ENCODE peak calls at places on chromosomes 5 and 9, in six cellular contexts. T, G, P, V, K and O are unnamed samples. For H3K4me1, the result is how much of the 10 kb centered on the place peaks cover.

GRCh38 chr9:93677061-93677571 is 100.7 kb downstream of the PHF2 start:
- DNase-seq in P (no peak), K (no peak), G (no peak), T (peak), V (no peak), O (peak)

GRCh38 chr9:131420913-131421312 is 27.0 kb downstream of the PRRC2B start:
- DNase-seq in P (no peak), T (no peak), K (peak), G (no peak), V (no peak), O (no peak)

GRCh38 chr5:116002116-116002906 is 30.0 kb upstream of the ARL14EPL start:
- DNase-seq in T (no peak), K (peak), P (no peak), V (no peak), G (no peak), O (no peak)

GRCh38 chr5:55418994-55419991 is 111.5 kb downstream of the MTREX start:
- DNase-seq in T (no peak), K (peak), V (no peak), G (no peak), P (no peak), O (no peak)

GRCh38 chr9:108186996-108187395 is 668.8 kb downstream of the ACTL7B start:
- DNase-seq in P (peak), T (no peak), K (peak), V (no peak), G (no peak), O (no peak)

GRCh38 chr9:18296702-18297531 is 177.0 kb upstream of the ADAMTSL1 start:
- DNase-seq in T (no peak), K (peak), G (no peak), V (no peak), P (no peak), O (no peak)

GRCh38 chr9:4131946-4132345 is 167.9 kb downstream of the GLIS3 start:
- DNase-seq in P (no peak), V (no peak), K (peak), T (no peak), G (no peak), O (no peak)

GRCh38 chr5:34474573-34475021 is 181.5 kb upstream of the RAI14 start:
- DNase-seq in P (no peak), K (peak), V (peak), G (peak), T (no peak), O (peak)

GRCh38 chr5:134738963-134739661 is 764 bp downstream of the CAMLG start:
- DNase-seq in P (no peak), T (no peak), V (peak), G (peak), K (peak), O (peak)

GRCh38 chr9:130672466-130672865 is 8.1 kb downstream of the PRDM12 start:
- DNase-seq in V (no peak), G (no peak), K (no peak), P (no peak), T (no peak), O (no peak)

GRCh38 chr5:1856596-1857255 is 26.0 kb downstream of the IRX4 start:
- DNase-seq in G (no peak), T (peak), P (no peak), K (no peak), V (no peak), O (no peak)

GRCh38 chr9:69470186-69470977 is 145.4 kb downstream of the ENTREP1 start:
- DNase-seq in G (no peak), P (no peak), V (no peak), K (no peak), T (no peak), O (no peak)

GRCh38 chr9:34570422-34571179 is 18.9 kb downstream of the CNTFR start:
- DNase-seq in G (no peak), T (peak), P (no peak), V (no peak), K (no peak), O (no peak)

GRCh38 chr9:129458155-129458661 is 162.7 kb downstream of the C9orf50 start:
- DNase-seq in P (no peak), K (no peak), G (peak), T (peak), V (no peak), O (no peak)

GRCh38 chr5:126810983-126811382 is 34.0 kb downstream of the LMNB1 start:
- DNase-seq in G (peak), T (no peak), V (no peak), P (no peak), K (no peak), O (no peak)

GRCh38 chr9:131236161-131236560 is 40.1 kb downstream of the FAM78A start:
- DNase-seq in V (no peak), K (no peak), T (no peak), G (no peak), P (no peak), O (no peak)

GRCh38 chr5:1479581-1480188 is 34.4 kb upstream of the SLC6A3 start:
- DNase-seq in G (peak), K (peak), T (peak), V (peak), P (no peak), O (no peak)

GRCh38 chr9:32331240-32331639 is 53.2 kb upstream of the ACO1 start:
- DNase-seq in V (no peak), G (no peak), P (no peak), T (no peak), K (no peak), O (no peak)

GRCh38 chr5:39992617-39993203 is 567.9 kb upstream of the DAB2 start:
- DNase-seq in P (no peak), G (no peak), V (no peak), T (no peak), K (peak), O (no peak)

GRCh38 chr9:88494983-88495721 is 39.8 kb upstream of the NXNL2 start:
- DNase-seq in G (no peak), T (no peak), K (no peak), P (no peak), V (no peak), O (no peak)

GRCh38 chr5:159199780-159200179 is 9.6 kb downstream of the RNF145 start:
- DNase-seq in V (no peak), G (no peak), T (no peak), P (no peak), K (no peak), O (no peak)

GRCh38 chr5:126965487-126965886 is 64.9 kb downstream of the MARCHF3 start:
- DNase-seq in K (peak), V (no peak), T (no peak), G (no peak), P (no peak), O (no peak)

GRCh38 chr5:130720355-130720754 is 444.7 kb downstream of the HINT1 start:
- DNase-seq in G (no peak), T (no peak), P (no peak), K (peak), V (peak), O (no peak)

GRCh38 chr9:114154597-114155102 is 687 bp upstream of the COL27A1 start:
- DNase-seq in T (no peak), P (no peak), V (no peak), G (no peak), K (no peak), O (no peak)

GRCh38 chr5:55907927-55908326 is 56.8 kb downstream of the IL31RA start:
- DNase-seq in K (no peak), T (no peak), P (no peak), V (no peak), G (no peak), O (no peak)

GRCh38 chr5:161230222-161230621 is 316.3 kb downstream of the GABRB2 start:
- DNase-seq in P (no peak), T (no peak), V (no peak), G (no peak), K (no peak), O (peak)

GRCh38 chr5:143400541-143401252 is 2.8 kb downstream of the NR3C1 start:
- DNase-seq in T (no peak), G (no peak), P (no peak), K (peak), V (no peak), O (no peak)

GRCh38 chr9:114096041-114096511 is 3.0 kb downstream of the KIF12 start:
- DNase-seq in T (no peak), P (no peak), V (peak), G (no peak), K (no peak), O (no peak)

GRCh38 chr9:115013998-115014397 is 83.6 kb upstream of the TNFSF8 start:
- DNase-seq in T (peak), P (peak), K (peak), G (peak), V (peak), O (peak)

GRCh38 chr5:149381986-149382338 is 2.9 kb upstream of the IL17B start:
- DNase-seq in K (peak), V (peak), G (peak), T (peak), P (peak), O (peak)

GRCh38 chr9:81363916-81364480 is 325.3 kb downstream of the TLE1 start:
- DNase-seq in P (no peak), T (no peak), V (no peak), K (no peak), G (no peak), O (no peak)

GRCh38 chr9:133368249-133368881 is 7.5 kb downstream of the SURF4 start:
- DNase-seq in K (no peak), T (peak), G (peak), P (no peak), V (no peak), O (no peak)

GRCh38 chr9:133367221-133367620 is 8.6 kb downstream of the SURF4 start:
- DNase-seq in V (no peak), K (no peak), T (peak), P (no peak), G (no peak), O (peak)

GRCh38 chr9:133367778-133368177 is 8.1 kb downstream of the SURF4 start:
- DNase-seq in V (no peak), G (no peak), P (no peak), T (peak), K (no peak), O (no peak)

GRCh38 chr9:133369419-133369818 is 6.4 kb downstream of the SURF4 start:
- DNase-seq in P (no peak), V (no peak), T (no peak), G (no peak), K (no peak), O (no peak)

GRCh38 chr9:133366435-133366834 is 9.4 kb downstream of the SURF4 start:
- DNase-seq in V (no peak), K (no peak), P (no peak), T (peak), G (no peak), O (peak)
- H3K4me1 ChIP-seq in V (under half), K (under half), P (under half), T (under half), G (under half), O (under half)

DNA sequence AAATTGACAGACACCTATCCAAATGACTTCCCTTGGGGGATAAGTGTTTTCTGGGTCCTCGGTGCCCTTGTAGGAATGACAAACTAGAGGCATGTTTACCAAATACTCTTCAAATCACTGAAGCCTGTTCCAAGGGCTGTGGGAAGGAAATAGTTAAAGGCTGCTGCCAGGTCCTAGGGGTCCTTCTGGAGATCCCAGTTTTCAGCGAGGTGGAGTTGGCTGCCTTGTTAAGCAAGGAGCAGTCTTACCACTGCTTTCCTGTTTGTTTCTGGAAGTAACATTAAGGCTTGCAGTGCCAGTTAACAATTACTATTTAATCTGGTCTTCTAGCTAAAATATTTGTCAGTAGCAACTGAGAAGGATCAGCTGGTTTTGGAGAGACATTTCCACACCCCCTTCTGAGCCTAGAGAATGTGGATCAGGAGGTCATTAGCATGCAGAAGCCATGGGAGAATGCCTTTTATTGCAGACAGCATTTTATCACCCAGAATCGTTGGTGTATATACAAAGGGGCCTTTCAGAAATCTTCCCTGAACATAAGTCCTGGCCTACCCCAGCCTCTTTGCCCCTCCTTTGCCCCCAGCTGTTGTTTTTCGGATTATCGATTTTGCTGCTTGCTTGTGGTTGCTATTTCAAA is 238.8 kb downstream of the DMAC1 start:
- DNase-seq in V (no peak), P (no peak), G (no peak), T (no peak), K (peak), O (no peak)
- H3K27ac ChIP-seq in V (no peak), P (no peak), G (no peak), T (no peak), K (no peak), O (peak)

GRCh38 chr5:172153695-172154094 is 34.3 kb downstream of the STK10 start:
- DNase-seq in V (no peak), K (no peak), T (no peak), G (no peak), P (no peak), O (no peak)

GRCh38 chr5:172151661-172152210 is 36.3 kb downstream of the STK10 start:
- DNase-seq in V (no peak), P (no peak), K (no peak), T (no peak), G (no peak), O (no peak)

GRCh38 chr5:172160506-172160905 is 27.5 kb downstream of the STK10 start:
- DNase-seq in T (no peak), K (no peak), P (no peak), G (no peak), V (no peak), O (no peak)

GRCh38 chr5:172159016-172159415 is 29.0 kb downstream of the STK10 start:
- DNase-seq in K (no peak), P (no peak), T (no peak), V (no peak), G (no peak), O (no peak)

GRCh38 chr5:172156541-172156994 is 31.5 kb downstream of the STK10 start:
- DNase-seq in P (no peak), T (no peak), V (no peak), K (no peak), G (no peak), O (no peak)
- H3K4me1 ChIP-seq in P (under half), T (under half), V (under half), K (under half), G (under half), O (under half)

GRCh38 chr5:123871373-123871772 is 359.4 kb downstream of the CSNK1G3 start:
- DNase-seq in T (no peak), G (no peak), K (no peak), V (no peak), P (no peak), O (no peak)

GRCh38 chr5:123876265-123876790 is 364.4 kb downstream of the CSNK1G3 start:
- DNase-seq in G (no peak), V (no peak), K (no peak), T (no peak), P (no peak), O (no peak)

GRCh38 chr5:123879071-123879470 is 367.1 kb downstream of the CSNK1G3 start:
- DNase-seq in P (no peak), K (no peak), T (no peak), G (no peak), V (no peak), O (no peak)

GRCh38 chr5:123874600-123875201 is 362.7 kb downstream of the CSNK1G3 start:
- DNase-seq in K (peak), T (no peak), P (no peak), G (no peak), V (no peak), O (no peak)

GRCh38 chr5:123875444-123876264 is 363.7 kb downstream of the CSNK1G3 start:
- DNase-seq in G (no peak), P (no peak), T (no peak), V (no peak), K (no peak), O (peak)
- H3K27ac ChIP-seq in G (no peak), P (no peak), T (no peak), V (no peak), K (no peak), O (no peak)

DNA sequence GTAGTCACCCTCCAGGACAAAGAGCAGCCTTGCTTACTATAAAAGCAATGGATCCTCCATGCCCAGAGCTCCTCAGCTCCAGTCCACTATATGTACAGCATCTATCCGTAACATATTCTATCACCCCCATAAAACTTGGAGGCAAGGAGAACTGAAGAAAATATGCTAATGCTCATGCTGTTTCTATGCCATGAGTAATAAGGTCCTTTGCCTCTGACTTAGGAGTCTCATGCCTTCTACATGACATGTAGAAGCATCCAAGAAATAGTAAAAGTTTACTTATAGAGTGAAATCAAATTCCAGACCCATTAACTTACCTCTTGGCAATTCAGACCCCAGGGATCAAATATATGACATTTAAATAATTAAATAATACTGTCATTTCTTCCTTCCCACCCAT is 33.7 kb downstream of the SSBP2 start:
- DNase-seq in K (peak), V (no peak), P (no peak), G (no peak), T (no peak), O (no peak)
- H3K4me1 ChIP-seq in K (under half), V (under half), P (under half), G (under half), T (under half), O (under half)

GRCh38 chr5:123147741-123148140 is 58.7 kb downstream of the PRDM6 start:
- DNase-seq in T (no peak), P (no peak), K (no peak), G (no peak), V (no peak), O (no peak)

GRCh38 chr5:123150089-123150488 is 61.0 kb downstream of the PRDM6 start:
- DNase-seq in K (no peak), G (no peak), T (no peak), V (no peak), P (no peak), O (no peak)

GRCh38 chr5:123155511-123155923 is 66.5 kb downstream of the PRDM6 start:
- DNase-seq in K (peak), G (no peak), P (no peak), V (no peak), T (no peak), O (no peak)

GRCh38 chr5:123154857-123155467 is 65.9 kb downstream of the PRDM6 start:
- DNase-seq in K (peak), G (no peak), T (no peak), V (no peak), P (no peak), O (no peak)

GRCh38 chr5:123151227-123151951 is 62.3 kb downstream of the PRDM6 start:
- DNase-seq in P (no peak), V (no peak), T (no peak), K (no peak), G (no peak), O (no peak)
- H3K27ac ChIP-seq in P (no peak), V (no peak), T (no peak), K (no peak), G (no peak), O (no peak)

DNA sequence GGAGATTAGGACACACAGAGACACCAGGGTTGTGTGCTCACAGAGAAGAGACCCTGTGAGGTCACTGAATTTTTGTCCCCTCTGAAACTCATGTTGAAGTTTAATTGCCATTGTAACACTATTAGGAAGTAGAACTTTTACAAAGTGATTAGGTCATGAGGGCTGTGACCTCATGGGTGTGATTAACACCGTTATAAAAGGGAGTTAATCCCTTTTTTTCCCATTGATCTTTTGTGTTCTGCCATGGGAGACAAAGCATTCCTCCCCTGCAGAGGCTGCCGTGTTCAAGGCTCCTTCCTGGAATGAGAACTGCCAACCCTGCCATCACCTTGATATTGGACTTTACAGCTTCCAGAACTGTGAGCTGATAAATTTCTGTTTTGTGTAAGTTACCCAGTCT is 221.0 kb downstream of the ADCY2 start:
- DNase-seq in P (no peak), V (no peak), K (no peak), T (no peak), G (no peak), O (no peak)
- H3K4me1 ChIP-seq in P (under half), V (under half), K (under half), T (under half), G (under half), O (under half)